ENCODE peak calls at places on chromosomes 6 and 20, in nine cellular contexts. K is H54, B is stomach, Q is breast epithelium, N is upper lobe of left lung, L is Peyer's patch, J is adrenal gland, O is right lobe of liver, H is IMR-90. P is an unnamed sample.

GRCh38 chr6:95742895-95743294 is 165.6 kb downstream of the MANEA start:
- DNase-seq in L (no peak), K (no peak), N (no peak), J (no peak), B (no peak), Q (no peak), O (no peak), H (no peak), P (no peak)

GRCh38 chr6:90712165-90712564 is 125.3 kb upstream of the MAP3K7 start:
- DNase-seq in O (no peak), H (no peak), K (no peak), J (no peak), Q (no peak), N (no peak), B (no peak), L (no peak), P (no peak)

GRCh38 chr20:35269055-35269781 is 8.7 kb downstream of the MMP24OS start:
- DNase-seq in L (peak; percentile 80), H (peak; percentile 62), B (peak; percentile 69), J (peak; percentile 58), O (peak; percentile 79), Q (peak; percentile 62), K (peak; percentile 79), N (peak; percentile 65), P (peak; percentile 71)

GRCh38 chr20:1310087-1310486 is 18.9 kb downstream of the SDCBP2 start:
- DNase-seq in N (no peak), J (no peak), L (no peak), B (no peak), H (no peak), Q (peak; percentile 39), O (no peak), K (no peak), P (no peak)

GRCh38 chr6:145247677-145248419 is 487.5 kb downstream of the EPM2A start:
- DNase-seq in Q (no peak), K (peak; percentile 11), N (no peak), H (peak; percentile 98), L (no peak), J (no peak), O (no peak), B (no peak), P (no peak)

GRCh38 chr6:29981211-29981812 is 39.0 kb downstream of the HLA-A start:
- DNase-seq in H (no peak), J (no peak), Q (no peak), N (no peak), K (no peak), B (no peak), L (peak; percentile 64), O (no peak), P (no peak)

GRCh38 chr20:58436868-58437645 is 48.0 kb downstream of the VAPB start:
- DNase-seq in O (peak; percentile 78), H (no peak), L (no peak), J (no peak), Q (no peak), N (no peak), B (no peak), K (no peak), P (no peak)

GRCh38 chr20:30811896-30812671 is 445.4 kb upstream of the DEFB115 start:
- DNase-seq in Q (no peak), O (peak; percentile 50), J (peak; percentile 16), N (peak; percentile 62), B (no peak), L (peak; percentile 55), K (peak; percentile 35), H (peak; percentile 49), P (peak; percentile 26)

GRCh38 chr20:6231551-6231950 is 108.7 kb upstream of the FERMT1 start:
- DNase-seq in L (no peak), Q (no peak), H (peak; percentile 2), B (no peak), J (peak; percentile 14), O (no peak), K (no peak), N (no peak), P (no peak)

GRCh38 chr6:169589293-169589692 is 112.5 kb downstream of the WDR27 start:
- DNase-seq in J (no peak), L (no peak), Q (no peak), K (no peak), H (no peak), O (no peak), N (no peak), B (no peak), P (no peak)

GRCh38 chr6:6714498-6715360 is 126.2 kb downstream of the LY86 start:
- DNase-seq in N (no peak), L (no peak), O (no peak), Q (no peak), K (no peak), B (no peak), J (no peak), H (peak; percentile 15), P (no peak)

GRCh38 chr20:36482044-36482473 is 59.3 kb upstream of the MYL9 start:
- DNase-seq in O (peak; percentile 77), H (no peak), B (peak; percentile 61), L (no peak), Q (no peak), J (peak; percentile 57), K (no peak), N (peak; percentile 84), P (no peak)
- TF ChIP-seq POLR2A in O (no peak), H (no peak), B (no peak), L (no peak), Q (no peak), J (peak; percentile 18), K (no peak), N (no peak), P (no peak)

GRCh38 chr6:154509421-154510143 is 903 bp downstream of the CNKSR3 start:
- DNase-seq in J (peak; percentile 39), B (peak; percentile 37), H (no peak), Q (peak; percentile 52), O (peak; percentile 61), N (peak; percentile 28), K (no peak), L (peak; percentile 67), P (peak; percentile 51)

GRCh38 chr6:154511735-154512097 is 1.2 kb upstream of the CNKSR3 start:
- DNase-seq in O (no peak), H (no peak), J (no peak), L (no peak), N (no peak), B (no peak), K (no peak), Q (no peak), P (no peak)

GRCh38 chr6:154512214-154512613 is 1.7 kb upstream of the CNKSR3 start:
- DNase-seq in Q (no peak), B (no peak), J (no peak), K (no peak), H (no peak), L (no peak), N (no peak), O (no peak), P (no peak)

GRCh38 chr6:154508573-154509375 is 1.7 kb downstream of the CNKSR3 start:
- DNase-seq in O (no peak), J (no peak), L (no peak), B (no peak), Q (no peak), H (peak; percentile 56), K (peak; percentile 28), N (peak; percentile 47), P (peak; percentile 33)

DNA sequence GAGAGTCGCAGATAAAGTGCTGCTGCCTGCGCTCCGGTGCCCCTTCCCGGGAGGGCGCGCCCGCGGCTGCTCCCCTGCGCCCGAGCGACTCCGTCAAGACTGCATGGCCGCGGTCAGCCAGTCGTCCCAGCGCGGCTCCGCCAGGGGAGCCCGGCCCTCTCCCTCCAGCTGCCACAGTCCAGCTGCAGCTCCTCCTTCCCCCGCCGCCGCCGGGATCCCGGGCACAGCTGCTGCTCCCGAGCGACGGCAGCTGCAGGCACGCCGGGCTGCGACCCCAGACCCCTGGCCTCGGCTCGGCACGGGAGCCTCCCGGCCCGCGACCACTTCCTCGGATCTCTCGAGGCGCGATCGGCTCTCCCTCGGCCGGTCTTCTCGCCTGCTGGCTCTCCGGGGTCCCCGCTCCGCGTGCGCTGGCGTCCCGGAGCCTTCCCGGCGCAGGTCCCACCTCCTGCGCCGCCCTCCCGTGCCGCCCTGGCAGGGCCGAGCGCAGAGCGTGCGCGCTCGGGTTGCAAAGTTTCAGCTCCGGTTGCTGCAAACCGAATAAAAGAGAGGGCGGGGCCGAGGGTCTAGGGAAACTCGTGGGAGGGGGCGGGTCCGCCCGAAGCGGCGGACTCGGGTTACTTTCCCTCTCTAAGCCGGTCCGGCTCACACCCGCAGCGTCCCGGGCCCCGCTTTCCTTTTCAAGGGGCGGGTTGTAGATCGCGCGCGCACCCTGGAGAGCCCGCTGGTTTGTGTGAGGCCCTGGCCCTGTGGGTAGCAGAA is at the start of gene CNKSR3:
- DNase-seq in J (peak; percentile 90), Q (peak; percentile 76), O (peak; percentile 96), L (peak; percentile 87), B (peak; percentile 93), K (peak; percentile 35), N (peak; percentile 90), H (peak; percentile 95), P (peak; percentile 94)
- TF ChIP-seq POLR2A in J (peak; percentile 72), Q (peak; percentile 34), O (peak; percentile 90), L (peak; percentile 78), B (peak; percentile 57), K (peak; percentile 65), N (no peak), H (peak; percentile 58), P (no peak)

GRCh38 chr6:107396226-107396625 is 63.1 kb downstream of the PDSS2 start:
- DNase-seq in H (no peak), L (no peak), N (no peak), O (no peak), J (no peak), Q (no peak), K (no peak), B (no peak), P (no peak)

GRCh38 chr6:107399927-107400326 is 59.4 kb downstream of the PDSS2 start:
- DNase-seq in O (no peak), H (no peak), K (no peak), L (no peak), N (no peak), J (no peak), Q (no peak), B (no peak), P (no peak)

GRCh38 chr6:107401573-107401972 is 57.8 kb downstream of the PDSS2 start:
- DNase-seq in H (no peak), B (no peak), O (no peak), J (no peak), K (no peak), Q (no peak), L (no peak), N (no peak), P (no peak)

GRCh38 chr6:107400748-107401147 is 58.6 kb downstream of the PDSS2 start:
- DNase-seq in K (no peak), H (no peak), J (no peak), N (no peak), B (no peak), O (no peak), Q (no peak), L (peak; percentile 63), P (no peak)

DNA sequence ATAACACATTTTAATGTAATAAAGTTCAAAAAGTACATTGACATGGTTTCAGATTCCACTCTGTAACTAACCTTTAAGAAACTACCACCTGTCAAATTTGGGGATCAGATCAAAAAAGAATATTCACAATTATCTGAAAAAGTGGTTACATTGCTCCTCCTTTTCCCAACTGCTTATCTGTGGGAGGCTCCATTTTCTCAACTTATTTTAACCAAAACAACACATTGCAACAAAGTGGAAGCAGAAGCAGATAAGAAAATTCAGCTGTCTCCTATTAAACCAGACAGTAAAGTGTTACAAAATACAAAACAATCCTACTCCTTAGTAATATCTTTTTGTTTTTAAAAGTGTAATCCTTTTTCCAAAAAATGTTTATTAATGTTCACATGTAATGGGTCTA is 61.4 kb downstream of the PDSS2 start:
- DNase-seq in N (no peak), L (no peak), B (no peak), H (no peak), Q (no peak), J (no peak), K (no peak), O (no peak), P (no peak)
- TF ChIP-seq POLR2A in N (no peak), L (no peak), B (no peak), H (no peak), Q (no peak), J (no peak), K (no peak), O (no peak), P (no peak)

GRCh38 chr20:21713901-21714296 is 8.4 kb downstream of the PAX1 start:
- DNase-seq in Q (no peak), K (no peak), H (no peak), J (no peak), B (no peak), L (no peak), N (no peak), O (no peak), P (no peak)
- TF ChIP-seq POLR2A in Q (no peak), K (no peak), H (no peak), J (no peak), B (no peak), L (no peak), N (no peak), O (no peak), P (no peak)

P was measured in testis.